ENCODE peak calls at places on chromosomes 7 and 10, in eight cellular contexts. Y, M, P, K, J, B, L and C are unnamed samples.

GRCh38 chr7:149725916-149726315 is 47.5 kb downstream of the ZNF467 start:
- DNase-seq in K (no peak), M (no peak), P (no peak), B (no peak), L (no peak), J (no peak), Y (no peak), C (no peak)

GRCh38 chr7:55147101-55147500 is 128.3 kb downstream of the EGFR start:
- DNase-seq in P (no peak), B (no peak), K (no peak), M (no peak), L (no peak), Y (no peak), J (peak), C (no peak)

GRCh38 chr10:23522345-23522744 is 83.5 kb downstream of the OTUD1 start:
- DNase-seq in K (no peak), P (no peak), L (no peak), J (no peak), M (no peak), Y (no peak), B (no peak), C (no peak)

GRCh38 chr10:76675951-76676587 is 961.5 kb downstream of the KCNMA1 start:
- DNase-seq in P (no peak), B (no peak), L (peak), K (no peak), Y (peak), J (peak), M (no peak), C (no peak)

GRCh38 chr10:61215276-61215675 is 237.9 kb downstream of the TMEM26 start:
- DNase-seq in P (no peak), Y (no peak), J (no peak), K (no peak), L (no peak), B (no peak), M (no peak), C (no peak)

GRCh38 chr7:101108330-101108857 is 18.5 kb upstream of the SERPINE1 start:
- DNase-seq in K (no peak), L (peak), B (no peak), M (no peak), J (peak), P (no peak), Y (no peak), C (no peak)

GRCh38 chr7:88095-88926 is 104.1 kb upstream of the FAM20C start:
- DNase-seq in K (no peak), B (peak), P (no peak), J (no peak), M (peak), L (no peak), Y (no peak), C (no peak)

GRCh38 chr7:156175003-156175402 is 362.7 kb upstream of the SHH start:
- DNase-seq in Y (no peak), L (no peak), P (no peak), B (no peak), M (no peak), K (no peak), J (peak), C (no peak)

GRCh38 chr10:6058677-6059475 is 3.3 kb downstream of the IL2RA start:
- DNase-seq in Y (no peak), B (no peak), P (no peak), K (no peak), L (no peak), J (no peak), M (no peak), C (no peak)

GRCh38 chr7:129707910-129708490 is 96.5 kb downstream of the NRF1 start:
- DNase-seq in B (no peak), Y (no peak), L (no peak), J (no peak), P (no peak), M (no peak), K (no peak), C (no peak)

GRCh38 chr10:81036257-81036656 is 498.6 kb downstream of the SH2D4B start:
- DNase-seq in Y (no peak), P (no peak), J (no peak), B (no peak), M (no peak), L (no peak), K (no peak), C (no peak)

GRCh38 chr10:122570920-122571319 is 10.4 kb downstream of the DMBT1 start:
- DNase-seq in P (no peak), Y (no peak), M (no peak), K (no peak), B (no peak), J (no peak), L (no peak), C (no peak)

GRCh38 chr7:129452589-129453231 is 18.5 kb downstream of the STRIP2 start:
- DNase-seq in K (no peak), L (no peak), P (no peak), B (no peak), Y (no peak), J (no peak), M (no peak), C (no peak)

GRCh38 chr7:24510781-24511180 is 62.5 kb upstream of the PALS2 start:
- DNase-seq in M (no peak), L (no peak), J (no peak), K (no peak), P (no peak), B (no peak), Y (no peak), C (no peak)

GRCh38 chr10:102342462-102342861 is 53.0 kb upstream of the NFKB2 start:
- DNase-seq in K (no peak), M (no peak), Y (no peak), L (no peak), J (no peak), B (peak), P (no peak), C (no peak)

GRCh38 chr10:16193241-16193640 is 243.6 kb upstream of the PTER start:
- DNase-seq in K (no peak), M (no peak), L (no peak), P (no peak), Y (no peak), J (no peak), B (no peak), C (no peak)

GRCh38 chr10:80502621-80503583 is 34.8 kb upstream of the SH2D4B start:
- DNase-seq in K (no peak), Y (no peak), B (no peak), M (no peak), P (no peak), J (no peak), L (no peak), C (no peak)

GRCh38 chr10:97851341-97852001 is 1.8 kb downstream of the GOLGA7B start:
- DNase-seq in L (no peak), J (no peak), M (no peak), K (peak), Y (no peak), B (no peak), P (no peak), C (peak)

GRCh38 chr10:15035385-15036301 is 8.1 kb upstream of the OLAH start:
- DNase-seq in L (peak), K (no peak), J (no peak), Y (peak), P (peak), M (no peak), B (peak), C (peak)

GRCh38 chr10:89458289-89458688 is 43.9 kb downstream of the IFIT5 start:
- DNase-seq in P (peak), K (no peak), J (no peak), L (no peak), Y (no peak), B (no peak), M (no peak), C (no peak)

GRCh38 chr7:46386428-46387399 is 465.6 kb upstream of the IGFBP3 start:
- DNase-seq in K (no peak), Y (no peak), P (no peak), J (no peak), L (no peak), M (peak), B (no peak), C (no peak)

GRCh38 chr7:81404669-81405068 is 365.2 kb downstream of the HGF start:
- DNase-seq in K (no peak), B (no peak), P (no peak), L (no peak), M (no peak), Y (no peak), J (no peak), C (no peak)

GRCh38 chr10:79615577-79615976 is 4.8 kb downstream of the SFTPA1 start:
- DNase-seq in P (no peak), J (no peak), Y (no peak), M (no peak), K (no peak), B (no peak), L (no peak), C (no peak)

GRCh38 chr7:2016761-2017482 is 215.8 kb downstream of the MAD1L1 start:
- DNase-seq in M (no peak), B (peak), K (peak), L (no peak), P (no peak), J (peak), Y (peak), C (no peak)

GRCh38 chr7:29807179-29807841 is 1.0 kb downstream of the WIPF3 start:
- DNase-seq in J (no peak), L (peak), K (no peak), P (no peak), M (peak), B (peak), Y (peak), C (no peak)

GRCh38 chr7:119228482-119228881 is 1004.0 kb downstream of the ANKRD7 start:
- DNase-seq in L (no peak), J (no peak), Y (no peak), K (no peak), M (no peak), P (no peak), B (no peak), C (no peak)

GRCh38 chr7:8261711-8262695 is at the start of gene ICA1:
- DNase-seq in L (peak), Y (peak), M (peak), K (no peak), B (peak), P (no peak), J (peak), C (peak)

GRCh38 chr7:74083928-74084721 is 521 bp downstream of the LIMK1 start:
- DNase-seq in L (no peak), M (peak), J (no peak), B (no peak), Y (no peak), K (peak), P (no peak), C (peak)

GRCh38 chr7:101410743-101411476 is 48.2 kb downstream of the COL26A1 start:
- DNase-seq in Y (peak), P (no peak), K (peak), M (peak), B (peak), J (no peak), L (peak), C (peak)

DNA sequence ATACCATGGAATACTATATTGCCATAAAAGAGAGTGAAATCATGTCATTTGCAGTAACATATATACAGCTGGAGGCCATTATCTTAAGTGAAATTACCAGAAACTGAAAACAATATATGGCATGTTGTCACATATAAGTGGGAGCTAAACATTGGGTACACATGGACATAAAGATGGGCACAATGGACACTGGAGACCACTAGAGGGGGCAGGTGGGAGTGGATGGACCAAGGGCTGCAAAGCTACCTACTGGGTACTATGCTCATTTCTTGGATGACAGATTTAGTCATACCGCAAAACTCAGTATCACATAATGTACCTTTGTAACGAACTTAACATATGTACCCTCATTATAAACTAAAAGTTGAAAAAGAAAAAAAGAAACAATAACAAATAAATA is 1167.6 kb downstream of the NXPH1 start:
- DNase-seq in Y (no peak), J (no peak), B (peak), M (peak), K (no peak), P (no peak), L (no peak), C (no peak)
- TF ChIP-seq CTCF in Y (no peak), J (no peak), B (peak), M (no peak), K (no peak), P (no peak), L (no peak), C (no peak)

DNA sequence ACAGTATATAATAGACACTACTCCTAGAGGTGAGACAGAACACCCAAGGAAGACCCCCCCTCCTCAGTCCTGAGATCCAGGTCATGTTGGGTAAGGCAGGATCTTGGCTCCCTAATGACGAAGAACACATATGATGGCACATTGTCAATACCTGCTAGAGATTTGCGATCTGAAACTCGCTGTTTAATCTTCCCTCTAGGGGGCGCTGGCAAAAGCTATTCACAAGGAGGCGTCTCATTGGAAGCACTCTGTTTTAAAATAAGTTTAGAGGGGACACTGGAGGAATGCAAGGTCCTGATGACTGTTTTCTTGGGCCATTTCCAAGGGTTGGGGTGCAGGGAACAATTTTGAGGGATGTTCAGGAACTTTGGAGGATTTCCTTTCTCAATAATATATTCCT is 1013.7 kb upstream of the MBL2 start:
- DNase-seq in B (peak), Y (no peak), P (no peak), M (peak), L (no peak), K (no peak), J (no peak), C (no peak)
- TF ChIP-seq CTCF in B (peak), Y (no peak), P (peak), M (no peak), L (no peak), K (no peak), J (no peak), C (no peak)

GRCh38 chr7:52209658-52210057 is 825.8 kb upstream of the POM121L12 start:
- DNase-seq in M (no peak), L (no peak), B (no peak), K (no peak), P (no peak), J (no peak), Y (no peak), C (no peak)
- TF ChIP-seq CTCF in M (no peak), L (no peak), B (no peak), K (no peak), P (no peak), J (no peak), Y (no peak), C (no peak)

DNA sequence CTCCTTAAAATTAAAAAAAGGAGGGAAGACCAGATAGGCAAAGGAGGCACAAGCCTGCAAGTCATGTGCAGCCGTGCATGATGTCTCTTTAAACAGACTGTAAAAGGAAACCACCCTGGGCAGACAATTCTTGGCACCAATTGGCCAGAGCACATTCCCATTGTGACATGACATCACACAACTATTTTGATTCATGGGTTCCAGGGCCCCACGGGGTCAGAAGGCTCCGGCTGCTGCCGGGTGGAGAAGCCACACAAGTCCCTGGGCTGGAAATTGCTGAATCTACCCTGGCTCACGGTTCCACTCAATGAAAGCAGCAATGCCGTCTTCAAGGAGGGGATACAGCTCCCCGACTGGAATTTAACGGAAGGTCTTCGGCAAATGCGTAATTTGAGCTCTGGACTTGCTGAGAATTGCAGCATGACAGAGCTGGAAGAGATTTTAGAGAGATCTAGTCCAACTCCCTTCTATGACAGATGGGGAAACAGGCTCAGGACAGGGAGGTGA is 140.5 kb downstream of the PRKAG2 start:
- DNase-seq in B (no peak), M (peak), L (peak), Y (no peak), J (peak), K (no peak), P (peak), C (no peak)
- TF ChIP-seq CTCF in B (no peak), M (no peak), L (peak), Y (no peak), J (no peak), K (no peak), P (peak), C (no peak)

GRCh38 chr7:27690649-27691048 is 28.0 kb upstream of the HIBADH start:
- DNase-seq in M (no peak), P (no peak), Y (no peak), J (no peak), B (no peak), K (no peak), L (no peak), C (no peak)

GRCh38 chr7:27686315-27686714 is 23.6 kb upstream of the HIBADH start:
- DNase-seq in L (no peak), K (no peak), B (no peak), M (no peak), Y (no peak), J (no peak), P (no peak), C (no peak)

GRCh38 chr7:27688056-27688455 is 25.4 kb upstream of the HIBADH start:
- DNase-seq in B (no peak), Y (no peak), J (no peak), L (no peak), K (no peak), P (no peak), M (no peak), C (no peak)

GRCh38 chr7:27689878-27690164 is 27.1 kb upstream of the HIBADH start:
- DNase-seq in L (no peak), K (no peak), B (no peak), P (no peak), M (no peak), J (no peak), Y (no peak), C (no peak)

GRCh38 chr7:27689045-27689877 is 26.6 kb upstream of the HIBADH start:
- DNase-seq in Y (no peak), P (no peak), J (no peak), B (peak), K (peak), M (peak), L (no peak), C (peak)
- TF ChIP-seq CTCF in Y (no peak), P (peak), J (no peak), B (no peak), K (peak), M (peak), L (peak), C (peak)

GRCh38 chr10:49407552-49408137 is 11.8 kb upstream of the DRGX start:
- DNase-seq in Y (peak), J (peak), P (peak), B (peak), K (peak), L (peak), M (peak), C (peak)

GRCh38 chr10:49412571-49412970 is 16.7 kb upstream of the DRGX start:
- DNase-seq in M (no peak), J (peak), B (no peak), P (no peak), Y (no peak), K (no peak), L (no peak), C (no peak)

GRCh38 chr10:49410365-49411074 is 14.6 kb upstream of the DRGX start:
- DNase-seq in K (no peak), M (no peak), Y (no peak), L (peak), B (no peak), J (peak), P (no peak), C (no peak)

GRCh38 chr10:49409755-49410154 is 13.9 kb upstream of the DRGX start:
- DNase-seq in Y (no peak), L (no peak), M (no peak), K (no peak), P (no peak), J (no peak), B (no peak), C (no peak)

DNA sequence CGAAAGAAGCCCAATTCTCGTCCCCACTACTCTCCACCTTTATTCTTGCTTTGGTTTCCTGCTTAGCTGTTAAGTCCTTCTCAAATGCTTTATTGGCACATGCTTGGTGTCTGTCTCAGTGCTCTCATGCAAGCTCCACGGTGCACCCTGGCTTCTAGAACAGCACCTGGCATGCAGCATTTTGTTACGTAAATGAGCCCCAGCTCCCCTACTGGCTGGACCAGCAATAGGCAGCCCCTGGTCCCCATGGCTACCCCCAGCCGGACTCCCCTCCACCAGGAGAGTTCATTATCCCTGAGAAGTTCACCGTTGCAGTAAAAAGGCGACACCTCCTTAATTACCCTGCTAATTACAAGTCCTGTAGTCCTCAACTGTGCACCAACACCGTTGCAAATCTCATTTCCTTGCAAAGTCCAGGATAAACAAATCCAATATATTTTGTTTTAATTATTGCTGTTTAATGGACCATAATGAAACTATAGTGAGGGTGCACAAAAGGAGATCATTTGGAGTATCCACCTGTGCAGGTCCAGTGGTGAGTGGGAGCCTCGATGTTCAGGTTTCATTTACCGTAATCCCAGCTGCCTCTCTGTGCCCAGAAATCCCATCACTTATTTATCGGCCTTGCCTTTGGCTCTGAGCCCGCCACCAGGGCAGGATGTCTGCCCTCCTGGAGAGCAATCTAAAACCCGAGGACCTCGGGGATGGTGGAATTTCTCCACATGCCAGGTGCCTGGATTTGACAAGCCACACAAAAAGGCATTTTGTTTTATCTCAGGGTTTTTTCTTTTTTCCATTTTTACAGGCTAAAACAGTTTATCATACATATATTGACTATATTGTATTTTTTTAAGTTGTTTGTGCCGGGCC is 12.8 kb upstream of the DRGX start:
- DNase-seq in B (peak), Y (no peak), J (peak), P (no peak), M (peak), K (no peak), L (no peak), C (peak)
- TF ChIP-seq CTCF in B (peak), Y (no peak), J (no peak), P (peak), M (peak), K (no peak), L (peak), C (no peak)

DNA sequence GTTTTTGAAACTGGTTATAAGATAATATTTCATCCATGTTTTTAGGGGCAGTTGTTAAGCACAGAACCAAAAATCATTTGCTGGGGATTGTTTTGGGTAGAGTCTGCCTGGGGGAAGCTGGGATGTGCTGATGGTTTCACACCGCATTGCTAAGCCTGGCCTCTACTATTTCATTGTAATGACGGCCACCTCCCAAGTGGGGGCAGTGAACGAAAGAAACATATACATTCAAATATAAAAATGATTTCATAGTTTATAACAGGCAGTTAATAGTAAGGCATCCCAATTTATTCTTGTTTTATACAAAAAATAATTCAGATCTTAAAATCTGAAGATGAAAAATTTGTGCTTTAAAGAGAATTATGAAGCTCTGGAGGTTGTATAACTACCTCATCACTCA is 750.8 kb downstream of the REEP3 start:
- DNase-seq in Y (no peak), B (peak), K (no peak), P (no peak), M (no peak), L (no peak), J (no peak), C (no peak)
- TF ChIP-seq CTCF in Y (no peak), B (peak), K (no peak), P (no peak), M (no peak), L (no peak), J (no peak), C (no peak)